ENCODE peak calls at places on chromosomes 11 and 22, in six cellular contexts. T, Y, J, V, Z and H are unnamed samples.

GRCh38 chr11:20511982-20512381 is 87.4 kb upstream of the SLC6A5 start:
- DNase-seq in T (no peak), Y (no peak), J (no peak), V (no peak), Z (no peak), H (no peak)

GRCh38 chr11:65997286-65997685 is 4.7 kb downstream of the EIF1AD start:
- DNase-seq in T (no peak), Y (no peak), J (no peak), V (no peak), Z (no peak), H (no peak)

GRCh38 chr22:42799061-42799460 is 58.0 kb downstream of the ARFGAP3 start:
- DNase-seq in T (no peak), Y (no peak), J (no peak), V (no peak), Z (no peak), H (no peak)

GRCh38 chr22:45072322-45072903 is 62.6 kb upstream of the PHF21B start:
- DNase-seq in T (no peak), Y (no peak), J (no peak), V (peak), Z (no peak), H (peak)

GRCh38 chr11:21346361-21346760 is 677.0 kb downstream of the NELL1 start:
- DNase-seq in T (no peak), Y (no peak), J (no peak), V (no peak), Z (no peak), H (no peak)

GRCh38 chr22:36215976-36216375 is 14.4 kb upstream of the APOL4 start:
- DNase-seq in T (no peak), Y (no peak), J (no peak), V (no peak), Z (no peak), H (no peak)

GRCh38 chr11:95989216-95989615 is 65.3 kb upstream of the MTMR2 start:
- DNase-seq in T (no peak), Y (no peak), J (no peak), V (no peak), Z (no peak), H (no peak)

GRCh38 chr11:59197990-59198389 is 14.7 kb downstream of the MPEG1 start:
- DNase-seq in T (no peak), Y (peak), J (peak), V (no peak), Z (no peak), H (peak)

GRCh38 chr11:129885381-129885780 is 10.0 kb downstream of the NFRKB start:
- DNase-seq in T (no peak), Y (no peak), J (no peak), V (no peak), Z (no peak), H (no peak)

GRCh38 chr22:22818861-22819855 is 68.5 kb upstream of the IGLL5 start:
- DNase-seq in T (no peak), Y (no peak), J (no peak), V (no peak), Z (peak), H (no peak)

GRCh38 chr11:1930448-1930802 is 10.9 kb downstream of the TNNT3 start:
- DNase-seq in T (no peak), Y (no peak), J (no peak), V (no peak), Z (no peak), H (no peak)

GRCh38 chr11:129880311-129880710 is 15.1 kb downstream of the NFRKB start:
- DNase-seq in T (no peak), Y (no peak), J (no peak), V (no peak), Z (no peak), H (no peak)

GRCh38 chr11:95459268-95460040 is 228.5 kb upstream of the SESN3 start:
- DNase-seq in T (no peak), Y (no peak), J (no peak), V (no peak), Z (no peak), H (no peak)

GRCh38 chr11:128069665-128070064 is 517.7 kb downstream of the ETS1 start:
- DNase-seq in T (no peak), Y (no peak), J (no peak), V (no peak), Z (no peak), H (no peak)

GRCh38 chr22:50293441-50294318 is 13.8 kb downstream of the PLXNB2 start:
- DNase-seq in T (no peak), Y (peak), J (no peak), V (no peak), Z (peak), H (peak)

GRCh38 chr11:105979997-105980703 is 41.9 kb downstream of the MSANTD4 start:
- DNase-seq in T (no peak), Y (no peak), J (no peak), V (no peak), Z (no peak), H (no peak)

GRCh38 chr22:25358421-25359170 is 139.2 kb downstream of the CRYBB2 start:
- DNase-seq in T (no peak), Y (no peak), J (no peak), V (no peak), Z (no peak), H (no peak)

GRCh38 chr11:101176381-101176780 is 46.8 kb upstream of the PGR start:
- DNase-seq in T (no peak), Y (no peak), J (no peak), V (no peak), Z (no peak), H (no peak)

GRCh38 chr11:111520565-111520964 is 6.0 kb downstream of the HOATZ start:
- DNase-seq in T (no peak), Y (no peak), J (no peak), V (no peak), Z (no peak), H (peak)

GRCh38 chr11:47216141-47216798 is 1.5 kb downstream of the DDB2 start:
- DNase-seq in T (peak), Y (peak), J (no peak), V (peak), Z (peak), H (peak)

GRCh38 chr22:27531782-27532530 is 269.6 kb downstream of the MN1 start:
- DNase-seq in T (no peak), Y (no peak), J (no peak), V (peak), Z (no peak), H (peak)

GRCh38 chr22:44031111-44031963 is 7.2 kb downstream of the PARVB start:
- DNase-seq in T (no peak), Y (no peak), J (no peak), V (no peak), Z (no peak), H (no peak)

GRCh38 chr11:106621479-106621878 is 396.8 kb downstream of the GUCY1A2 start:
- DNase-seq in T (no peak), Y (no peak), J (no peak), V (no peak), Z (no peak), H (no peak)

GRCh38 chr11:11220786-11221185 is 132.3 kb downstream of the CSNK2A3 start:
- DNase-seq in T (no peak), Y (no peak), J (no peak), V (no peak), Z (no peak), H (no peak)

GRCh38 chr11:19183641-19184040 is 18.1 kb downstream of the CSRP3 start:
- DNase-seq in T (no peak), Y (no peak), J (no peak), V (no peak), Z (no peak), H (no peak)

GRCh38 chr22:22576244-22576988 is 17.4 kb upstream of the PRAME start:
- DNase-seq in T (no peak), Y (no peak), J (no peak), V (no peak), Z (peak), H (peak)

GRCh38 chr11:134486704-134487103 is 74.7 kb upstream of the B3GAT1 start:
- DNase-seq in T (no peak), Y (no peak), J (no peak), V (no peak), Z (no peak), H (no peak)

GRCh38 chr11:623999-624704 is 603 bp downstream of the CDHR5 start:
- DNase-seq in T (no peak), Y (no peak), J (no peak), V (no peak), Z (peak), H (peak)

GRCh38 chr11:22875869-22876473 is 15.7 kb upstream of the CCDC179 start:
- DNase-seq in T (peak), Y (peak), J (no peak), V (peak), Z (peak), H (peak)

GRCh38 chr22:24400726-24401596 is 26.4 kb upstream of the ADORA2A start:
- DNase-seq in T (no peak), Y (no peak), J (no peak), V (no peak), Z (no peak), H (peak)

GRCh38 chr22:20106205-20106848 is 9.6 kb upstream of the RANBP1 start:
- DNase-seq in T (no peak), Y (no peak), J (no peak), V (no peak), Z (no peak), H (no peak)

GRCh38 chr11:83726316-83726715 is 440.1 kb upstream of the CCDC90B start:
- DNase-seq in T (no peak), Y (no peak), J (no peak), V (no peak), Z (no peak), H (no peak)
- TF ChIP-seq CTCF in T (no peak), Y (no peak), J (no peak), V (no peak), Z (no peak), H (no peak)

GRCh38 chr11:117572129-117572528 is 224.9 kb downstream of the DSCAML1 start:
- DNase-seq in T (no peak), Y (no peak), J (peak), V (no peak), Z (no peak), H (no peak)
- TF ChIP-seq CTCF in T (no peak), Y (no peak), J (no peak), V (no peak), Z (no peak), H (no peak)

GRCh38 chr22:32122899-32123298 is 36.2 kb downstream of the C22orf42 start:
- DNase-seq in T (no peak), Y (no peak), J (no peak), V (no peak), Z (no peak), H (no peak)

GRCh38 chr22:32127904-32128303 is 31.2 kb downstream of the C22orf42 start:
- DNase-seq in T (no peak), Y (no peak), J (no peak), V (no peak), Z (no peak), H (no peak)

GRCh38 chr22:32120603-32121002 is 38.5 kb downstream of the C22orf42 start:
- DNase-seq in T (no peak), Y (no peak), J (no peak), V (no peak), Z (no peak), H (no peak)

GRCh38 chr22:32119568-32120235 is 39.4 kb downstream of the C22orf42 start:
- DNase-seq in T (no peak), Y (no peak), J (no peak), V (no peak), Z (no peak), H (no peak)

GRCh38 chr22:32123657-32124056 is 35.4 kb downstream of the C22orf42 start:
- DNase-seq in T (no peak), Y (no peak), J (no peak), V (no peak), Z (no peak), H (no peak)
- TF ChIP-seq CTCF in T (no peak), Y (no peak), J (no peak), V (no peak), Z (no peak), H (peak)

DNA sequence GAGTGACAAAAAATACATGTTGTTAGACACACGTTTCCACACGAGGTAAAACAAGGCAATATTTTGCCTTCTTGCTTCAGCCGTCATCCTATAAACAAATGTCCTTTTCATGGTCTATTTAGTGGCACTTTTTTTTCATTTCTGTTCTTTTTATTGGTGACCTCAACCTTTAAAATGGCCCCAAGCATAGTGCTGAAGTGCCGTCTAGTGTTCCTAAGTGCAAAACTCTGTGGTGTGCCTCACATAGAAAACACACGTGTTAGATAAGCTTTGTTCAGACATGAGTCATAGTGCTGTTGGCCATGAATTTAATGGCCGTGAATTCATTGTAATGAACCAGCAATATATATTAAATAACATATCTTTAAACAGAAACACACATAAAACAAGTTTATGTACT is 15.6 kb downstream of the OVCH2 start:
- DNase-seq in T (no peak), Y (no peak), J (no peak), V (no peak), Z (no peak), H (no peak)
- TF ChIP-seq CTCF in T (no peak), Y (no peak), J (peak), V (no peak), Z (no peak), H (no peak)

GRCh38 chr11:123137496-123138270 is 57.4 kb downstream of the CLMP start:
- DNase-seq in T (no peak), Y (peak), J (no peak), V (peak), Z (peak), H (peak)
- TF ChIP-seq CTCF in T (no peak), Y (no peak), J (no peak), V (peak), Z (no peak), H (peak)

GRCh38 chr11:113895367-113896155 is 9.0 kb upstream of the HTR3B start:
- DNase-seq in T (no peak), Y (no peak), J (no peak), V (no peak), Z (no peak), H (no peak)
- TF ChIP-seq CTCF in T (no peak), Y (no peak), J (no peak), V (no peak), Z (no peak), H (no peak)

GRCh38 chr22:29208879-29209623 is 3.4 kb downstream of the EMID1 start:
- DNase-seq in T (no peak), Y (no peak), J (no peak), V (no peak), Z (peak), H (no peak)

GRCh38 chr22:29207231-29207550 is 1.5 kb downstream of the EMID1 start:
- DNase-seq in T (no peak), Y (no peak), J (no peak), V (no peak), Z (no peak), H (no peak)

GRCh38 chr22:29209624-29209929 is 3.9 kb downstream of the EMID1 start:
- DNase-seq in T (no peak), Y (no peak), J (no peak), V (no peak), Z (no peak), H (no peak)

GRCh38 chr22:29207562-29208501 is 2.1 kb downstream of the EMID1 start:
- DNase-seq in T (no peak), Y (no peak), J (no peak), V (no peak), Z (no peak), H (no peak)

DNA sequence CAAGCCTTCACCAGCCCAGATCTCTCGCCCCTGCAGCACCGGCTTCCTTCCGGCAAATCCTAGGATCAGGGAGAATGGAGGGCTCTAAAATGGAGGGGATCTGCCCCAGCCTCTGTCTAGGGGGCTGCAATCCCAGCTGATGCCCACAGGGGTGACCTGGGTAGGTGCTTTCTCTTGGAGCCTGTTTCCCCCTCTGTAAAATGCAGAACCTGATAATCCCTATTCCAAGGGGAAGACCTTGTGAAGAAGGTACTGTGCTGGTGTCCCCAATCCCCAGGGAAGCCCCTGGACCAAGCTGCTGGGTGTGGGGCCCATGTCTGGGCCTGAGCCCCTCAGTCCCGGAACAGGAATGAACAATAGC is 2.8 kb downstream of the EMID1 start:
- DNase-seq in T (no peak), Y (no peak), J (no peak), V (no peak), Z (no peak), H (no peak)
- TF ChIP-seq CTCF in T (no peak), Y (no peak), J (no peak), V (no peak), Z (no peak), H (no peak)

DNA sequence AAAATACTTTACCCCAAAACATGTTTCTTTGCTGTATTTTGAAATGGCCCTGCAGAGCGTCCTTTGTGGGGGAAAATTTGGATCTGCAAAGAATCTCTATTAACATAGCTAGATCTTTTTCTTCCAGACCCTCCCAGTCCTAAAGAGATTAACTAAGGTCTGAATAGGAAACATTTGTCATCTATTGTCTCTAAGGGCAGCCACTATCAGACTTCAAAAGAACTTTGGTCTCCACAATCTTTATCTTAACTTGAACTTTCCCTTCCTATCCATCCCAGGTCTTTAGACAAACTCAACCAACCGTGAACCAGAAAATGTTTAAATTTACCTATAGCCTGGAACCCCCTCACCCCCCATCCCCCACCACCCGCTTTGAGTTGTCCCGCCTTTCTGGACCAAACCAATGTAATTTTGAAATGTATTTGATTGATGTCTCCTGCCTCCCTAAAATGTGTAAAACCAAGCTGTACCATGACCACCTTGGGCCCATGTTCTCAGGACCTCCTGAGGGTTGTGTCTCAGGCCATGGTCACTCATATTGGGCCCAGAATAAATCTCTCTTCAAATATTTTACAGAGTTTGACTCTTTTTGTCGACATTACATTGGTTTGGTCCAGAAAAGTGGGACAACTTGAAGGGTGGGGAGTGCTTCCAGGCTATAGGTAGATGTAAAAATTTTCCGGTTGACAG is 3.5 kb upstream of the KRTAP5-9 start:
- DNase-seq in T (no peak), Y (no peak), J (no peak), V (no peak), Z (no peak), H (no peak)
- TF ChIP-seq CTCF in T (no peak), Y (no peak), J (no peak), V (no peak), Z (no peak), H (no peak)